ENCODE peak calls at places on chromosome 6, in ten cellular contexts. T is adrenal gland; K is naive thymus-derived CD4-positive, alpha-beta T cell; G is tibial nerve; X is neural progenitor cell; N is HepG2; B is sigmoid colon; Z is foreskin keratinocyte; C is lung; O is right cardiac atrium. V is an unnamed sample.

GRCh38 chr6:22036267-22036666 is 260.6 kb downstream of the PRL start:
- DNase-seq in O (no peak), B (no peak), K (no peak), Z (peak; percentile 48), N (peak; percentile 49), G (no peak), C (peak; percentile 35), X (peak; percentile 81), T (no peak), V (peak; percentile 60)

GRCh38 chr6:100257661-100258395 is 206.9 kb downstream of the SIM1 start:
- DNase-seq in K (no peak), B (no peak), O (no peak), N (peak; percentile 9), C (no peak), Z (no peak), T (no peak), X (peak; percentile 64), G (no peak), V (no peak)

GRCh38 chr6:168968228-168968627 is 285.4 kb downstream of the THBS2 start:
- DNase-seq in N (peak; percentile 44), G (peak; percentile 69), C (no peak), O (peak; percentile 64), X (peak; percentile 7), K (no peak), T (no peak), B (peak; percentile 86), Z (no peak), V (peak; percentile 22)

GRCh38 chr6:136959471-136959891 is 37.4 kb downstream of the SLC35D3 start:
- DNase-seq in Z (no peak), C (no peak), G (no peak), X (peak; percentile 21), O (peak; percentile 52), B (no peak), K (no peak), N (no peak), T (no peak), V (no peak)

GRCh38 chr6:68313911-68314310 is 321.2 kb upstream of the ADGRB3 start:
- DNase-seq in N (no peak), C (no peak), K (no peak), B (no peak), Z (no peak), G (no peak), T (no peak), X (peak; percentile 9), O (no peak), V (no peak)

GRCh38 chr6:1952726-1953360 is 292.6 kb downstream of the GMDS start:
- DNase-seq in G (no peak), B (no peak), Z (peak; percentile 98), O (no peak), N (no peak), K (no peak), X (no peak), T (no peak), C (no peak), V (no peak)

GRCh38 chr6:47034919-47035318 is 7.2 kb downstream of the ADGRF1 start:
- DNase-seq in G (no peak), C (peak; percentile 52), T (no peak), Z (peak; percentile 89), N (no peak), K (no peak), X (peak; percentile 8), O (no peak), B (no peak), V (peak; percentile 35)

GRCh38 chr6:67722861-67723261 is 912.2 kb upstream of the ADGRB3 start:
- DNase-seq in X (no peak), G (no peak), N (no peak), O (no peak), Z (no peak), C (no peak), B (no peak), T (no peak), K (no peak), V (no peak)

GRCh38 chr6:49980898-49981297 is 11.5 kb upstream of the DEFB113 start:
- DNase-seq in C (no peak), N (no peak), O (no peak), Z (peak; percentile 51), K (no peak), X (no peak), T (no peak), B (no peak), G (no peak), V (no peak)

GRCh38 chr6:24033284-24033683 is 92.7 kb upstream of the NRSN1 start:
- DNase-seq in B (no peak), O (no peak), T (no peak), K (no peak), Z (no peak), X (peak; percentile 41), N (peak; percentile 7), C (no peak), G (no peak), V (no peak)

GRCh38 chr6:127110712-127111111 is 7.8 kb upstream of the RSPO3 start:
- DNase-seq in K (no peak), N (no peak), O (no peak), T (no peak), C (no peak), X (no peak), Z (no peak), G (no peak), B (no peak), V (no peak)

GRCh38 chr6:131362070-131362469 is 211.0 kb upstream of the ARG1 start:
- DNase-seq in C (no peak), Z (peak; percentile 12), O (no peak), T (no peak), B (no peak), G (no peak), K (no peak), N (no peak), X (no peak), V (no peak)

GRCh38 chr6:3157151-3157933 is at the start of gene TUBB2A:
- DNase-seq in C (peak; percentile 87), Z (no peak), G (peak; percentile 82), O (peak; percentile 95), T (peak; percentile 77), N (peak; percentile 56), X (peak; percentile 91), K (peak; percentile 96), B (peak; percentile 95), V (peak; percentile 88)

GRCh38 chr6:35051393-35051792 is 89.7 kb downstream of the TCP11 start:
- DNase-seq in T (no peak), N (no peak), O (no peak), G (no peak), C (no peak), Z (no peak), B (no peak), X (no peak), K (no peak), V (no peak)

GRCh38 chr6:35049885-35050284 is 91.3 kb downstream of the TCP11 start:
- DNase-seq in Z (no peak), N (no peak), X (no peak), G (peak; percentile 62), C (no peak), K (no peak), T (no peak), B (peak; percentile 85), O (peak; percentile 76), V (peak; percentile 30)

GRCh38 chr6:35049346-35049745 is 91.8 kb downstream of the TCP11 start:
- DNase-seq in B (peak; percentile 48), N (no peak), G (no peak), C (no peak), X (no peak), K (no peak), Z (no peak), O (no peak), T (no peak), V (no peak)

GRCh38 chr6:35050988-35051330 is 90.2 kb downstream of the TCP11 start:
- DNase-seq in Z (no peak), X (no peak), G (no peak), C (no peak), N (no peak), K (no peak), T (peak; percentile 65), B (peak; percentile 52), O (no peak), V (no peak)

GRCh38 chr6:35050291-35050987 is 90.7 kb downstream of the TCP11 start:
- DNase-seq in O (no peak), T (no peak), K (no peak), G (no peak), B (peak; percentile 60), N (no peak), X (no peak), Z (no peak), C (no peak), V (no peak)
- H3K4me1 ChIP-seq in O (peaks cover 38% of the 10 kb centered on the region), T (peaks cover 78% of the 10 kb centered on the region), K (peaks cover 18% of the 10 kb centered on the region), G (peaks cover 82% of the 10 kb centered on the region), B (peaks cover 92% of the 10 kb centered on the region), N (peaks cover 13% of the 10 kb centered on the region), X (peaks cover 56% of the 10 kb centered on the region), Z (peaks cover 7% of the 10 kb centered on the region), C (peaks cover 25% of the 10 kb centered on the region), V (peaks cover 28% of the 10 kb centered on the region)

GRCh38 chr6:31580807-31581437 is 1.3 kb downstream of the LTB start:
- DNase-seq in C (peak; percentile 86), Z (no peak), K (peak; percentile 95), X (peak; percentile 93), G (peak; percentile 81), O (peak; percentile 97), T (peak; percentile 87), N (peak; percentile 61), B (peak; percentile 94), V (peak; percentile 90)

GRCh38 chr6:31578461-31579118 is 3.2 kb downstream of the TNF start:
- DNase-seq in G (no peak), O (no peak), Z (peak; percentile 82), N (no peak), K (no peak), C (no peak), B (no peak), T (no peak), X (no peak), V (peak; percentile 66)

GRCh38 chr6:31579119-31579505 is 3.1 kb downstream of the LTB start:
- DNase-seq in B (no peak), O (no peak), T (no peak), G (no peak), Z (no peak), X (no peak), C (no peak), K (no peak), N (no peak), V (no peak)

GRCh38 chr6:31580446-31580755 is 1.8 kb downstream of the LTB start:
- DNase-seq in G (no peak), Z (no peak), K (no peak), T (no peak), X (no peak), C (no peak), O (no peak), N (no peak), B (no peak), V (no peak)

GRCh38 chr6:31579546-31580445 is 2.4 kb downstream of the LTB start:
- DNase-seq in B (no peak), O (no peak), X (no peak), Z (no peak), G (no peak), T (no peak), K (no peak), N (no peak), C (no peak), V (no peak)
- H3K4me1 ChIP-seq in B (peaks cover 15% of the 10 kb centered on the region), O (no peaks in the 10 kb centered on the region), X (peaks cover 11% of the 10 kb centered on the region), Z (peaks cover 14% of the 10 kb centered on the region), G (peaks cover 10% of the 10 kb centered on the region), T (peaks cover 5% of the 10 kb centered on the region), K (peaks cover 50% of the 10 kb centered on the region), N (peaks cover 25% of the 10 kb centered on the region), C (peaks cover 4% of the 10 kb centered on the region), V (peaks cover 40% of the 10 kb centered on the region)

GRCh38 chr6:15427360-15428070 is 181.6 kb downstream of the JARID2 start:
- DNase-seq in Z (peak; percentile 50), C (no peak), T (no peak), N (no peak), K (no peak), O (no peak), G (no peak), B (no peak), X (no peak), V (no peak)
- H3K4me1 ChIP-seq in Z (peaks cover 28% of the 10 kb centered on the region), C (peaks cover 21% of the 10 kb centered on the region), T (peaks cover 37% of the 10 kb centered on the region), N (peaks cover 48% of the 10 kb centered on the region), K (peaks cover 35% of the 10 kb centered on the region), O (peaks cover 20% of the 10 kb centered on the region), G (peaks cover 29% of the 10 kb centered on the region), B (peaks cover 34% of the 10 kb centered on the region), X (peaks cover 51% of the 10 kb centered on the region), V (peaks cover 20% of the 10 kb centered on the region)

GRCh38 chr6:37103169-37104039 is 66.5 kb upstream of the PIM1 start:
- DNase-seq in B (peak; percentile 79), N (peak; percentile 85), K (no peak), X (peak; percentile 54), G (peak; percentile 38), C (peak; percentile 77), Z (peak; percentile 7), T (peak; percentile 83), O (peak; percentile 74), V (peak; percentile 97)
- H3K4me1 ChIP-seq in B (peaks cover 17% of the 10 kb centered on the region), N (peaks cover 96% of the 10 kb centered on the region), K (peaks cover 19% of the 10 kb centered on the region), X (peaks cover 39% of the 10 kb centered on the region), G (peaks cover 21% of the 10 kb centered on the region), C (peaks cover 8% of the 10 kb centered on the region), Z (peaks cover 9% of the 10 kb centered on the region), T (peaks cover 37% of the 10 kb centered on the region), O (peaks cover 8% of the 10 kb centered on the region), V (peaks cover 32% of the 10 kb centered on the region)

V was measured in body of pancreas.